ENCODE peak calls at places on chromosomes 3 and 15, in eight cellular contexts. One of them, this sample, is unnamed.

GRCh38 chr3:18572809-18573208 is 147.7 kb upstream of the SATB1 start:
- DNase-seq in Panc1: no peak
- DNase-seq in foreskin fibroblast: no peak
- DNase-seq in transverse colon: no peak
- DNase-seq in fibroblast of mammary gland: no peak
- DNase-seq in sigmoid colon: no peak
- DNase-seq in AG09309: peak; percentile 1
- DNase-seq in cardiac muscle cell: no peak
- DNase-seq in this sample: no peak

GRCh38 chr15:57994468-57995154 is 70.9 kb downstream of the ALDH1A2 start:
- DNase-seq in cardiac muscle cell: no peak
- DNase-seq in Panc1: no peak
- DNase-seq in fibroblast of mammary gland: peak; percentile 31
- DNase-seq in sigmoid colon: no peak
- DNase-seq in foreskin fibroblast: peak; percentile 75
- DNase-seq in AG09309: no peak
- DNase-seq in transverse colon: no peak
- DNase-seq in this sample: no peak

GRCh38 chr15:60589728-60590127 is 110.8 kb upstream of the ICE2 start:
- DNase-seq in sigmoid colon: no peak
- DNase-seq in cardiac muscle cell: no peak
- DNase-seq in transverse colon: no peak
- DNase-seq in AG09309: peak; percentile 46
- DNase-seq in foreskin fibroblast: no peak
- DNase-seq in fibroblast of mammary gland: no peak
- DNase-seq in Panc1: no peak
- DNase-seq in this sample: no peak

GRCh38 chr3:157129782-157130137 is 30.2 kb downstream of the CCNL1 start:
- DNase-seq in transverse colon: peak; percentile 63
- DNase-seq in foreskin fibroblast: no peak
- DNase-seq in cardiac muscle cell: peak; percentile 50
- DNase-seq in fibroblast of mammary gland: no peak
- DNase-seq in Panc1: no peak
- DNase-seq in AG09309: no peak
- DNase-seq in sigmoid colon: no peak
- DNase-seq in this sample: no peak

GRCh38 chr3:112307557-112307956 is 13.5 kb upstream of the SLC9C1 start:
- DNase-seq in foreskin fibroblast: no peak
- DNase-seq in cardiac muscle cell: no peak
- DNase-seq in transverse colon: no peak
- DNase-seq in sigmoid colon: no peak
- DNase-seq in fibroblast of mammary gland: no peak
- DNase-seq in AG09309: no peak
- DNase-seq in Panc1: no peak
- DNase-seq in this sample: no peak

GRCh38 chr15:39429898-39430357 is 151.0 kb upstream of the THBS1 start:
- DNase-seq in sigmoid colon: no peak
- DNase-seq in cardiac muscle cell: peak; percentile 96
- DNase-seq in fibroblast of mammary gland: peak; percentile 91
- DNase-seq in foreskin fibroblast: peak; percentile 76
- DNase-seq in AG09309: peak; percentile 94
- DNase-seq in transverse colon: no peak
- DNase-seq in Panc1: no peak
- DNase-seq in this sample: peak; percentile 93

GRCh38 chr15:96351801-96352593 is 21.5 kb downstream of the NR2F2 start:
- DNase-seq in transverse colon: no peak
- DNase-seq in cardiac muscle cell: no peak
- DNase-seq in foreskin fibroblast: peak; percentile 9
- DNase-seq in AG09309: no peak
- DNase-seq in fibroblast of mammary gland: no peak
- DNase-seq in sigmoid colon: no peak
- DNase-seq in Panc1: no peak
- DNase-seq in this sample: no peak

GRCh38 chr3:114597012-114597411 is 303.2 kb downstream of the TIGIT start:
- DNase-seq in AG09309: no peak
- DNase-seq in foreskin fibroblast: peak; percentile 30
- DNase-seq in cardiac muscle cell: peak; percentile 16
- DNase-seq in sigmoid colon: no peak
- DNase-seq in transverse colon: no peak
- DNase-seq in fibroblast of mammary gland: peak; percentile 20
- DNase-seq in Panc1: no peak
- DNase-seq in this sample: no peak

GRCh38 chr15:96327155-96327741 is 3.3 kb upstream of the NR2F2 start:
- DNase-seq in foreskin fibroblast: peak; percentile 90
- DNase-seq in fibroblast of mammary gland: peak; percentile 92
- DNase-seq in AG09309: peak; percentile 78
- DNase-seq in Panc1: no peak
- DNase-seq in cardiac muscle cell: peak; percentile 92
- DNase-seq in transverse colon: no peak
- DNase-seq in sigmoid colon: no peak
- DNase-seq in this sample: peak; percentile 91

GRCh38 chr15:64833690-64834089 is 8.0 kb upstream of the PLEKHO2 start:
- DNase-seq in foreskin fibroblast: no peak
- DNase-seq in cardiac muscle cell: no peak
- DNase-seq in fibroblast of mammary gland: no peak
- DNase-seq in Panc1: no peak
- DNase-seq in sigmoid colon: no peak
- DNase-seq in transverse colon: no peak
- DNase-seq in AG09309: no peak
- DNase-seq in this sample: no peak

GRCh38 chr15:52408823-52409222 is 113.2 kb upstream of the MYO5C start:
- DNase-seq in transverse colon: no peak
- DNase-seq in cardiac muscle cell: no peak
- DNase-seq in fibroblast of mammary gland: no peak
- DNase-seq in Panc1: no peak
- DNase-seq in AG09309: no peak
- DNase-seq in foreskin fibroblast: no peak
- DNase-seq in sigmoid colon: no peak
- DNase-seq in this sample: no peak

GRCh38 chr3:139559541-139559940 is 20.0 kb upstream of the RBP1 start:
- DNase-seq in Panc1: no peak
- DNase-seq in cardiac muscle cell: no peak
- DNase-seq in transverse colon: no peak
- DNase-seq in foreskin fibroblast: no peak
- DNase-seq in fibroblast of mammary gland: peak; percentile 9
- DNase-seq in AG09309: no peak
- DNase-seq in sigmoid colon: no peak
- DNase-seq in this sample: no peak

GRCh38 chr3:172129868-172130751 is 90.7 kb downstream of the FNDC3B start:
- DNase-seq in Panc1: peak; percentile 99
- DNase-seq in transverse colon: peak; percentile 83
- DNase-seq in foreskin fibroblast: peak; percentile 99
- DNase-seq in AG09309: peak; percentile 98
- DNase-seq in sigmoid colon: peak; percentile 97
- DNase-seq in cardiac muscle cell: peak; percentile 99
- DNase-seq in fibroblast of mammary gland: peak; percentile 100
- DNase-seq in this sample: peak; percentile 98

GRCh38 chr3:72288955-72289707 is 504.2 kb upstream of the PROK2 start:
- DNase-seq in cardiac muscle cell: peak; percentile 92
- DNase-seq in AG09309: peak; percentile 47
- DNase-seq in fibroblast of mammary gland: no peak
- DNase-seq in sigmoid colon: peak; percentile 70
- DNase-seq in transverse colon: no peak
- DNase-seq in foreskin fibroblast: peak; percentile 84
- DNase-seq in Panc1: no peak
- DNase-seq in this sample: peak; percentile 71

GRCh38 chr15:77538011-77538410 is 94.7 kb downstream of the LINGO1 start:
- DNase-seq in fibroblast of mammary gland: no peak
- DNase-seq in sigmoid colon: peak; percentile 50
- DNase-seq in AG09309: no peak
- DNase-seq in foreskin fibroblast: no peak
- DNase-seq in transverse colon: no peak
- DNase-seq in Panc1: no peak
- DNase-seq in cardiac muscle cell: no peak
- DNase-seq in this sample: no peak

DNA sequence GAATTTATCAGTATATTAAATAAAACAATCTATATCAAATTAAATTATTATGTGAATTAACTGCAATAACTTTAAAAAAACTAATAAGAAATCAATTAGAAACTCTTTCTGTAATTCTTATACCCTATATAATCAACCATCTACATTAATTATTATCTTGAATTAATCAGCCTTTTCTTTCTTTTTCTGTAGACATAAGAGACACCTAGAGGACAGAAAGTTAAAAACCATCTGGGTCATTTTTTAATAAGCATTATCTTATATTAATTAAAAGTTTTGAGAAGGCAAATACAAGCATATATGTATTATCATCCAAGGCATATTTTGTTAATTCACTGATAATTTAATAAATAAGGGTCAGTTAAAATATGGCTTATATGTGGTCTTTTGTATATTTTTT is 24.2 kb upstream of the SLC25A26 start:
- DNase-seq in Panc1: no peak
- DNase-seq in cardiac muscle cell: no peak
- DNase-seq in sigmoid colon: no peak
- DNase-seq in AG09309: no peak
- DNase-seq in foreskin fibroblast: peak; percentile 13
- DNase-seq in fibroblast of mammary gland: peak; percentile 16
- DNase-seq in transverse colon: no peak
- DNase-seq in this sample: no peak
- TF ChIP-seq CTCF in Panc1: no peak
- TF ChIP-seq CTCF in cardiac muscle cell: peak; percentile 23
- TF ChIP-seq CTCF in sigmoid colon: no peak
- TF ChIP-seq CTCF in AG09309: no peak
- TF ChIP-seq CTCF in foreskin fibroblast: no peak
- TF ChIP-seq CTCF in fibroblast of mammary gland: peak; percentile 19
- TF ChIP-seq CTCF in transverse colon: no peak
- TF ChIP-seq CTCF in this sample: no peak

DNA sequence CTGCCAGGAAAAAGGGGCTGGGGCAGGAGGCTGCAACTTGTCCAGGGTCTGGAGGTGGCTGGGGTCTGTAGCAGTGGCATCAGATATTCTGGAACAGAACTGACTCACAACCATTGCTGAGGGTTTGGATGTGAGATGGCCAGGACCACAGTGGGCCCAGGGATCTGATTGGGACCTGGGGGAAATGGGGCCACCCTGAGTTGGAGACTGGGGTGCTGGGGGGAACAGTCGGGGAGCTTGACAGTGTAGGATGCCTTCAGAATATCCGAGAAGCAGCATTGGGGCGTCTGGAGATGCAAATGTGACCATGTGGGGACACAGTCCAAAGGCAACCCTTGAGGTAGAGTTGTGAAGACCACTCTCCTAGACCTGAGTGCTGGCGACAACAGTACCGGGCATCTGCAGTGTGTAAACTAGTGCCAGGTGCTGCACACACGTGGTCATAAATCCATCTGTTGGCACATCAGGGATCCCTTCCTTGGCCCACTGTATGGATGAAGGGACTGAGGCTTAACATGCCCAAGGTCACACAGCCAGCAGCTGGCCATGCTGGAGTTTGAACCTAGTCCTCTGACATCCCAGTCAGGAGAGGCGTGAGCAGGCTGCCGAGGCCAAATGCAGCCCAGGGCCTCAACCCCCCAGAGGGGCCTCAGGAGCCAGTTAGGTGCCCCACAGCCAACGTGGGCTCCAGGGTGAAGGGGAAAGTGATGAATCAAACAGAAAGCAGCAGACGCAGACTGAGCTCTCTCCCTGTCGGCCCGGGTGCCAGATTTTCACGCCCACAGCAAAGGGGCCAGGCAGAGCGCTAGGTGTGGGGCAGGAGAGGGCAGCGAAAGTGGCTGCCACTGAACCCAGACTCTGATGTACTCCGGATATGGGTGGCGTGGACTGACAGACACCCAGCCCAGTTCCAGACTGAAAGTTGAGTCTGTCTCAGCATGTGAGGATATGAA is 18.8 kb downstream of the HEMK1 start:
- DNase-seq in fibroblast of mammary gland: no peak
- DNase-seq in sigmoid colon: no peak
- DNase-seq in AG09309: no peak
- DNase-seq in transverse colon: no peak
- DNase-seq in cardiac muscle cell: no peak
- DNase-seq in foreskin fibroblast: no peak
- DNase-seq in Panc1: no peak
- DNase-seq in this sample: no peak
- H3K4me3 ChIP-seq in fibroblast of mammary gland: no peak overlapping the region
- H3K4me3 ChIP-seq in sigmoid colon: no peak overlapping the region
- H3K4me3 ChIP-seq in AG09309: no peak overlapping the region
- H3K4me3 ChIP-seq in transverse colon: no peak overlapping the region
- H3K4me3 ChIP-seq in cardiac muscle cell: no peak overlapping the region
- H3K4me3 ChIP-seq in foreskin fibroblast: no peak overlapping the region
- H3K4me3 ChIP-seq in Panc1: no peak overlapping the region
- H3K4me3 ChIP-seq in this sample: no peak overlapping the region

GRCh38 chr3:153440311-153440710 is 278.3 kb downstream of the RAP2B start:
- DNase-seq in AG09309: no peak
- DNase-seq in foreskin fibroblast: no peak
- DNase-seq in cardiac muscle cell: no peak
- DNase-seq in fibroblast of mammary gland: no peak
- DNase-seq in transverse colon: no peak
- DNase-seq in sigmoid colon: no peak
- DNase-seq in Panc1: no peak
- DNase-seq in this sample: no peak

GRCh38 chr3:153442799-153443487 is 280.9 kb downstream of the RAP2B start:
- DNase-seq in sigmoid colon: no peak
- DNase-seq in AG09309: no peak
- DNase-seq in transverse colon: no peak
- DNase-seq in foreskin fibroblast: no peak
- DNase-seq in Panc1: no peak
- DNase-seq in cardiac muscle cell: no peak
- DNase-seq in fibroblast of mammary gland: no peak
- DNase-seq in this sample: no peak

GRCh38 chr3:153445817-153446216 is 283.8 kb downstream of the RAP2B start:
- DNase-seq in foreskin fibroblast: no peak
- DNase-seq in Panc1: no peak
- DNase-seq in transverse colon: no peak
- DNase-seq in AG09309: no peak
- DNase-seq in fibroblast of mammary gland: no peak
- DNase-seq in cardiac muscle cell: no peak
- DNase-seq in sigmoid colon: no peak
- DNase-seq in this sample: no peak

GRCh38 chr3:153442386-153442785 is 280.4 kb downstream of the RAP2B start:
- DNase-seq in Panc1: no peak
- DNase-seq in foreskin fibroblast: peak; percentile 1
- DNase-seq in sigmoid colon: no peak
- DNase-seq in AG09309: no peak
- DNase-seq in fibroblast of mammary gland: peak; percentile 42
- DNase-seq in cardiac muscle cell: peak; percentile 28
- DNase-seq in transverse colon: no peak
- DNase-seq in this sample: no peak

GRCh38 chr3:153443961-153444360 is 281.9 kb downstream of the RAP2B start:
- DNase-seq in sigmoid colon: no peak
- DNase-seq in cardiac muscle cell: peak; percentile 32
- DNase-seq in fibroblast of mammary gland: peak; percentile 32
- DNase-seq in Panc1: no peak
- DNase-seq in transverse colon: no peak
- DNase-seq in AG09309: no peak
- DNase-seq in foreskin fibroblast: peak; percentile 30
- DNase-seq in this sample: no peak
- TF ChIP-seq CTCF in sigmoid colon: no peak
- TF ChIP-seq CTCF in cardiac muscle cell: peak; percentile 14
- TF ChIP-seq CTCF in fibroblast of mammary gland: peak; percentile 35
- TF ChIP-seq CTCF in Panc1: peak; percentile 40
- TF ChIP-seq CTCF in transverse colon: no peak
- TF ChIP-seq CTCF in AG09309: no peak
- TF ChIP-seq CTCF in foreskin fibroblast: no peak
- TF ChIP-seq CTCF in this sample: no peak

GRCh38 chr3:50341996-50342732 is 1.5 kb upstream of the RASSF1 start:
- DNase-seq in fibroblast of mammary gland: no peak
- DNase-seq in AG09309: no peak
- DNase-seq in Panc1: no peak
- DNase-seq in sigmoid colon: no peak
- DNase-seq in cardiac muscle cell: no peak
- DNase-seq in foreskin fibroblast: no peak
- DNase-seq in transverse colon: no peak
- DNase-seq in this sample: no peak
- H3K4me3 ChIP-seq in fibroblast of mammary gland: peak overlapping the region; percentile 79
- H3K4me3 ChIP-seq in AG09309: no peak overlapping the region
- H3K4me3 ChIP-seq in Panc1: no peak overlapping the region
- H3K4me3 ChIP-seq in sigmoid colon: no peak overlapping the region
- H3K4me3 ChIP-seq in cardiac muscle cell: no peak overlapping the region
- H3K4me3 ChIP-seq in foreskin fibroblast: no peak overlapping the region
- H3K4me3 ChIP-seq in transverse colon: no peak overlapping the region
- H3K4me3 ChIP-seq in this sample: no peak overlapping the region

GRCh38 chr3:50480471-50480870 is 23.0 kb downstream of the CACNA2D2 start:
- DNase-seq in sigmoid colon: no peak
- DNase-seq in transverse colon: no peak
- DNase-seq in foreskin fibroblast: no peak
- DNase-seq in AG09309: no peak
- DNase-seq in fibroblast of mammary gland: no peak
- DNase-seq in cardiac muscle cell: no peak
- DNase-seq in Panc1: no peak
- DNase-seq in this sample: no peak
- TF ChIP-seq CTCF in sigmoid colon: no peak
- TF ChIP-seq CTCF in transverse colon: no peak
- TF ChIP-seq CTCF in foreskin fibroblast: no peak
- TF ChIP-seq CTCF in AG09309: no peak
- TF ChIP-seq CTCF in fibroblast of mammary gland: no peak
- TF ChIP-seq CTCF in cardiac muscle cell: no peak
- TF ChIP-seq CTCF in Panc1: no peak
- TF ChIP-seq CTCF in this sample: no peak

This sample was measured in astrocyte of the cerebellum.